ENCODE peak calls at places on chromosomes 2 and 18, in four cellular contexts. D is GM12878, Z is H1, N is HepG2. E is an unnamed sample.

GRCh38 chr2:64606495-64607363 is 47.0 kb downstream of the SERTAD2 start:
- DNase-seq in N (peak), D (peak), Z (no peak), E (no peak)

GRCh38 chr2:234032301-234032856 is 18.1 kb upstream of the SPP2 start:
- DNase-seq in Z (no peak), D (no peak), N (no peak), E (no peak)

GRCh38 chr18:22169889-22170420 is 566 bp downstream of the GATA6 start:
- DNase-seq in D (no peak), N (peak), Z (no peak), E (no peak)

GRCh38 chr2:212912445-212913103 is 238.8 kb downstream of the IKZF2 start:
- DNase-seq in D (no peak), Z (no peak), N (peak), E (no peak)

GRCh38 chr2:11839916-11840315 is 93.5 kb downstream of the LPIN1 start:
- DNase-seq in N (no peak), Z (no peak), D (no peak), E (no peak)

GRCh38 chr2:38572167-38572566 is 30.6 kb downstream of the HNRNPLL start:
- DNase-seq in Z (no peak), N (no peak), D (no peak), E (no peak)

GRCh38 chr2:201118121-201118956 is 2.4 kb downstream of the CFLAR start:
- DNase-seq in D (no peak), Z (no peak), N (peak), E (peak)

GRCh38 chr2:18404708-18405107 is 155.7 kb downstream of the RDH14 start:
- DNase-seq in D (no peak), N (peak), Z (no peak), E (peak)

GRCh38 chr2:202009563-202009962 is 24.1 kb upstream of the FZD7 start:
- DNase-seq in Z (no peak), N (no peak), D (no peak), E (no peak)

GRCh38 chr18:72692595-72692994 is 148.5 kb upstream of the CBLN2 start:
- DNase-seq in N (no peak), Z (no peak), D (no peak), E (no peak)
- H3K9ac ChIP-seq in N (no peak), Z (no peak), D (no peak), E (no peak)

DNA sequence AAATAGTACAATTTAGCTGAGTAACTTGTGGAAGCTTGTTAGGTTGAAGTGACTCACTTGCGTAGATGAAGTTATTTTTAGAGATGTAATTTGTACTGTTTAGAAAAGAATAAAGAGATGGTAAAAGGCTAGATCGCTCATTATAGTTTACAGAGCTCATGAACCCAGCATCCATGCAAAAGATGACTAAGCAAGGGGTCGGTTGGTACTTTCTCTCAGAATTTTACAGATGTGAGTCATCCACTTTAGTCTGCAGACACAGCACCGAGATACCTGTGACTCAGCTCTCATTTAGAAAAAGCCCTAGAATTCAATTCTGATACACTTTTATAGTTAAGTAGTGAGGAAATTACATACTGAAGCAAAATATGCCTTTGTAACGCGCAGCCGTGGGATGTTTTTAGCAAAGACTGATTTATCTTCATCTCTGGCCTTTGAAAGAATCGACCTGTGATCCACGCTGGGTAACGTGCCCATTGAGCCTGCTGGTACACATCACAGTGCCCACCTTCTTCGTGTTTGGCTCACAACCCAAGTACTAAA is 116.5 kb upstream of the FOSL2 start:
- DNase-seq in N (no peak), D (peak), Z (no peak), E (no peak)
- TF ChIP-seq ZNF274 in N (no peak), D (no peak), Z (no peak), E (no peak)

DNA sequence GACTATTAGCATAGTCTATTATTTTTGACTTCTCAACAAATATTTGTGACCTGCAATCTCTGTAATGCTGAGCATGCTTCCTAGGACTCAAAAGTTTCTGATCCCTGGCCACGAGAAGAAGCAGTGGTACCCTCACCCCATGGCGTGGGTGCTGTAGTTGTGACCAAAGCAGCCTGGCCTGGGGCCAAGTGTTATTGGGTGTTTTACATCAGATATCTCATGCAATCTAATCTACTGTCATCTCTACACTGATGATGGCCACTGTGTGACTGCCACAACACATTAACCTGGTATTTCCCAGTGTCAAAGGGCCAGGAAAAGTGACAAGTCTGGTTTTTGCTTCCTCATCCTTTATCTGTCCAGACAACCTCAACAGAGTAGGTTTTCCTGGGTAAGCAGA is 80.8 kb upstream of the WIPF1 start:
- DNase-seq in Z (no peak), D (no peak), N (no peak), E (no peak)
- TF ChIP-seq SUZ12 in Z (no peak), D (no peak), N (no peak), E (no peak)

GRCh38 chr2:232927793-232928563 is 57.9 kb downstream of the SNORC start:
- DNase-seq in Z (no peak), D (no peak), N (no peak), E (no peak)

GRCh38 chr2:232927041-232927792 is 57.2 kb downstream of the SNORC start:
- DNase-seq in Z (no peak), D (no peak), N (no peak), E (no peak)

GRCh38 chr2:232925153-232925768 is 55.2 kb downstream of the SNORC start:
- DNase-seq in N (no peak), Z (no peak), D (no peak), E (no peak)

GRCh38 chr2:232925769-232926163 is 55.7 kb downstream of the SNORC start:
- DNase-seq in Z (no peak), N (no peak), D (no peak), E (no peak)

GRCh38 chr2:232926448-232927040 is 56.5 kb downstream of the SNORC start:
- DNase-seq in Z (no peak), D (no peak), N (no peak), E (no peak)
- H3K9ac ChIP-seq in Z (no peak), D (no peak), N (no peak), E (peak)

GRCh38 chr2:181430406-181431199 is 26.6 kb upstream of the ITGA4 start:
- DNase-seq in D (no peak), Z (no peak), N (no peak), E (no peak)
- TF ChIP-seq ZNF274 in D (no peak), Z (no peak), N (no peak), E (no peak)

E was measured in NT2/D1.